ENCODE peak calls at places on chromosomes 1 and 21, in six cellular contexts. S, F, R, I, N and X are unnamed samples.

GRCh38 chr1:22039594-22040347 is 12.7 kb upstream of the CDC42 start:
- DNase-seq in N (peak; percentile 69), I (peak; percentile 96), S (peak; percentile 71), R (peak; percentile 68), F (peak; percentile 79), X (no peak)

GRCh38 chr21:42939581-42940413 is 14.4 kb upstream of the ERVH48-1 start:
- DNase-seq in I (no peak), N (peak; percentile 48), S (peak; percentile 98), F (peak; percentile 35), R (peak; percentile 95), X (peak; percentile 93)

GRCh38 chr1:240765732-240766363 is 153.9 kb upstream of the GREM2 start:
- DNase-seq in F (no peak), R (no peak), I (no peak), S (peak; percentile 27), N (no peak), X (peak; percentile 31)

GRCh38 chr1:75643460-75643859 is 32.5 kb upstream of the SLC44A5 start:
- DNase-seq in I (no peak), R (no peak), S (peak; percentile 0), N (no peak), F (no peak), X (no peak)

GRCh38 chr1:11940260-11940921 is 5.9 kb downstream of the PLOD1 start:
- DNase-seq in I (no peak), S (peak; percentile 19), N (peak; percentile 32), F (no peak), R (no peak), X (no peak)

GRCh38 chr1:162536511-162536910 is 25.0 kb upstream of the UAP1 start:
- DNase-seq in F (no peak), S (peak; percentile 22), N (no peak), I (no peak), R (no peak), X (peak; percentile 22)

GRCh38 chr1:119007672-119008482 is 19.7 kb upstream of the TBX15 start:
- DNase-seq in R (no peak), F (peak; percentile 64), N (no peak), I (no peak), S (peak; percentile 19), X (no peak)

GRCh38 chr1:100404816-100405215 is 52.5 kb downstream of the CDC14A start:
- DNase-seq in S (no peak), F (no peak), N (no peak), R (no peak), I (no peak), X (peak; percentile 19)

GRCh38 chr1:55050283-55050682 is 10.9 kb downstream of the PCSK9 start:
- DNase-seq in I (no peak), F (no peak), S (peak; percentile 76), R (no peak), N (no peak), X (no peak)

GRCh38 chr1:214660900-214661299 is 57.9 kb downstream of the CENPF start:
- DNase-seq in S (peak; percentile 81), R (no peak), N (no peak), F (peak; percentile 66), I (no peak), X (peak; percentile 37)

DNA sequence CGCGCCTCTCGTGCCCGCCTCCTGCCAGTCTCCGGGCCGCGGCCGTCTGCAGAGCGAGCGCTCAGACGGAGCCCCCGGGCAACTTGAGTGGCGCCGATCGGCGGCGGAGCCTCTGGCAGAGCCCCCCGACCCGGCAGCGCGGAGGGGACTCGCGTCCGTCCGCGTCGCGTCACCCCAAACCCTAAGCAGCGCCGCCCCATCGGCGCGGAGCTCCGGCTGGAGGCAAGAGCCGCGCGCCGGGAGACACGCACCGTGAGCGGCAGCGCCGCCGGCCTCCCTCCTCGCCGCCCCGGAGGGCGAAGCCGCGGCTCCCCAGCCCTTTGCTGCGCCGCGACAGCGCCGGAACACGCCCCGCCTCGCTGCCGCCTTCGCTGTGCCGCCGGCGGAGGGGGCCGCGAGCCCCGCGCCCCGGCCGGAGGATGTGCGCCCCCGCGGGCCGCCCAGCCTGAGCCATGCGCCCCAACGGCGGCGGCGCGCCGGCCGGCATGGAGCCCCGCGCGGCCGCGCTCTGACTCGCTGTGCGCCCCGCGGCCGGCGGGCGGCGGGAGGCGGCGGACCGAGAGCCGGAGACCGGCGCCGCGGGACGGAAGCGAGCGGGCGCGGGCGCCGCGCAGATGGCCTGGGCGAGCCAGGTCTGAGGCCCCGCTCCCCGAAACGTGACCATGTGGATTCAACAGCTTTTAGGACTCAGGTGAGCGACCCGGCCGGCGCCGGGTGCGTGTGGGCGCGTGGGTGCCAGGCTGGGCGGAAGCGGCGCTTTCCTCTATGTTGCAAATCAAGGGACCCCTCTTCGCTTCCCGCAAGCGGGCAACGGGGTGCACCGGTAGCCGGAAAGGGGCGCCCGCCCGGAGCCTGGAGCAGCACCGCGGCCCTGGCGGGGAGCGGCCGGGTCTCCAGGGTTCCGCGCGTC is 610 bp downstream of the AJAP1 start:
- DNase-seq in N (no peak), I (no peak), R (no peak), S (no peak), F (peak; percentile 71), X (no peak)
- H3K4me3 ChIP-seq in N (peak overlapping the region; percentile 57), I (no peak overlapping the region), R (peak overlapping the region; percentile 26), S (peak overlapping the region; percentile 13), F (peak overlapping the region; percentile 76), X (peak overlapping the region; percentile 32)

GRCh38 chr1:46242918-46243317 is 4.6 kb upstream of the RAD54L start:
- DNase-seq in I (no peak), F (no peak), R (no peak), S (no peak), N (no peak), X (no peak)

GRCh38 chr1:46244656-46245371 is 2.7 kb upstream of the RAD54L start:
- DNase-seq in R (no peak), S (peak; percentile 39), F (peak; percentile 46), I (no peak), N (no peak), X (no peak)

GRCh38 chr1:46247433-46248121 is at the start of gene RAD54L:
- DNase-seq in R (peak; percentile 99), F (peak; percentile 99), N (peak; percentile 98), I (peak; percentile 97), S (peak; percentile 99), X (peak; percentile 85)

GRCh38 chr1:46248122-46248920 is 758 bp downstream of the RAD54L start:
- DNase-seq in S (no peak), F (peak; percentile 82), R (peak; percentile 65), N (no peak), I (peak; percentile 30), X (no peak)

DNA sequence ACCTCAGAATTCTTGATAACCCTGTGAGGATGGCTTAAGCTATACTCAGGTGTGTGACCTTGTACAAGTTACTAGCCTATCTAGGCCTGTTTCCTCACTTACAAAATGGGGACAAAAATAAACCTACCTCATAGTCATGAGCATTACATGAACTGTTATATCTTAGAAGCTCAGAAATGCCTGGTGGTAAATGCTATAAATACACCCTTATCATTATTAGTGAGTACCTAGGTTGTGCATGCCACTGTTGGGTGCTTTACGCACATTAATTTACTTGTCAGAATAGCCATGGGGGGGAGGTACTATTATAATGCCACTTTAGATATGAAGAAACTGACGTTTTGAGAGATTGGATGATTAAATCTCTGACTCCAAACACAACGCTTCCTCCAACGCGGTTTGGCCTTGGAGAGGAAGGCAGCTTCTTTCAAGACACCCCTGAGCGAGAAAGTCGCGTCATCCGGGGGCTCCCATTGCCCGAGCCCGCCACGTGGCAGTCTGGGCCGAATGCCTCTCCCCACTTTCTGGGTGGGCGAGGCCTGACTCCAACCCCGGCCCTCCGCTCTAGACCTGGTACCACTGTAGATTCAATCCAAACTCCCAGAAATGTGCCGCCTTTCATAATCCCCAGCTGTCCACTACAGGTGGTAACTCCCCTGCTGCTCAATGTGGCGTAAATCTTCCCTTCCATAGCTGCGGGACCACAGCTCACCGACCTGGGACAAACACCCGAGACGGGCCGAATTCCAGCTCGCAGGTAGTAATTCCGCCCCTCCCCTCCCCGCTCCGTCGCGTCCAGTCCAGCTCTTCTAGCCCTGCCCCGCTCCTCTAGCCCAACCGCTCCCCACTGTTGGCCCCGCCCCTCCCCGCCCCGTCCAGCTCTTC is 773 bp upstream of the RAD54L start:
- DNase-seq in I (peak; percentile 62), R (peak; percentile 77), S (peak; percentile 69), F (no peak), N (peak; percentile 44), X (peak; percentile 4)
- TF ChIP-seq CTCF in I (no peak), R (no peak), S (no peak), F (peak; percentile 13), N (no peak), X (no peak)

GRCh38 chr1:53324321-53324720 is 3.5 kb downstream of the LRP8 start:
- DNase-seq in R (no peak), F (no peak), N (no peak), I (no peak), S (no peak), X (no peak)
- H3K36me3 ChIP-seq in R (peaks cover 5% of the 10 kb centered on the region), F (peaks cover 32% of the 10 kb centered on the region), N (no peaks in the 10 kb centered on the region), I (no peaks in the 10 kb centered on the region), S (no peaks in the 10 kb centered on the region), X (no peaks in the 10 kb centered on the region)

GRCh38 chr1:175209493-175209921 is 16.9 kb upstream of the KIAA0040 start:
- DNase-seq in I (no peak), N (no peak), S (no peak), F (no peak), R (no peak), X (no peak)
- H3K4me3 ChIP-seq in I (peak overlapping the region; percentile 36), N (no peak overlapping the region), S (no peak overlapping the region), F (no peak overlapping the region), R (no peak overlapping the region), X (no peak overlapping the region)

GRCh38 chr1:9321986-9322715 is 29.5 kb downstream of the SPSB1 start:
- DNase-seq in R (no peak), S (no peak), I (no peak), N (no peak), F (no peak), X (no peak)

GRCh38 chr1:9321480-9321849 is 28.8 kb downstream of the SPSB1 start:
- DNase-seq in F (no peak), R (no peak), I (no peak), S (peak; percentile 78), N (no peak), X (no peak)

GRCh38 chr1:9324246-9325096 is 31.8 kb downstream of the SPSB1 start:
- DNase-seq in N (no peak), I (no peak), F (peak; percentile 46), R (no peak), S (no peak), X (no peak)

GRCh38 chr1:9320520-9321479 is 28.1 kb downstream of the SPSB1 start:
- DNase-seq in S (no peak), R (no peak), F (no peak), I (no peak), N (no peak), X (no peak)

DNA sequence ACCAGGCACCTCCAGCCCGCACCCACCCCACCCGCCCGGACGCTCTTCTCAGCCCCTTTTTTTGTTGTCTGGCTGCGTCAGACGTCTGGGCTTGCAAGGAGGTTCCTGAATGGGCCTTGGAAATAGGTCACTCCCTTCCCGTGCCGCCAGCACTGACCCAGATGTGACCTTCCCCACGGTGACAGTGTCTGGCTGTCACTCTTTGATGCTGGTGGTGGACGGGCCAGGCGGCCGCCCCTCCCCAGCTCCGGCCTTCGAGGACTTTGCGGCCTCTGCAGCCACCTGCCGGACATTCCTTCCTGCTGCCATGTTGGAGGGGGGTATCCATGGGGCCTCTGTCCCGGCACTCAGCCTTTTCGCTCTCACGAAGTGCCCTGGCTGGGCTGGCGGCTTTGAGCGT is 30.2 kb downstream of the SPSB1 start:
- DNase-seq in S (no peak), F (no peak), R (no peak), I (no peak), N (peak; percentile 49), X (no peak)
- TF ChIP-seq CTCF in S (no peak), F (no peak), R (no peak), I (no peak), N (peak; percentile 44), X (no peak)